ENCODE peak calls at places on chromosomes 7 and 10, in six cellular contexts. V, D, A, Y, K and O are unnamed samples.
A peak's percentile ranks its signal among the peaks of the same experiment; 100 is the strongest.

GRCh38 chr7:71272509-71273214 is 140.7 kb downstream of the GALNT17 start:
- DNase-seq in Y (no peak), D (no peak), V (no peak), A (no peak), K (no peak), O (no peak)

GRCh38 chr7:92404170-92404614 is 43.1 kb upstream of the GATAD1 start:
- DNase-seq in Y (no peak), K (no peak), D (no peak), V (no peak), A (no peak), O (no peak)

GRCh38 chr10:75106242-75106641 is 5.2 kb upstream of the SAMD8 start:
- DNase-seq in D (no peak), Y (no peak), K (no peak), V (no peak), A (no peak), O (no peak)

GRCh38 chr10:17290226-17290625 is 62.2 kb downstream of the VIM start:
- DNase-seq in V (peak; percentile 16), Y (peak; percentile 42), D (no peak), K (no peak), A (no peak), O (peak; percentile 57)

GRCh38 chr7:44665531-44666213 is 59.2 kb downstream of the OGDH start:
- DNase-seq in A (no peak), D (no peak), K (no peak), Y (peak; percentile 89), V (no peak), O (peak; percentile 16)

GRCh38 chr10:68955414-68955785 is 570 bp upstream of the DDX21 start:
- DNase-seq in D (peak; percentile 11), Y (no peak), K (no peak), V (no peak), A (no peak), O (no peak)

GRCh38 chr10:19922236-19922963 is 106.2 kb downstream of the PLXDC2 start:
- DNase-seq in A (no peak), Y (peak; percentile 87), V (no peak), K (no peak), D (peak; percentile 66), O (peak; percentile 85)

GRCh38 chr10:14971867-14972448 is 12.8 kb downstream of the MEIG1 start:
- DNase-seq in A (no peak), D (no peak), Y (no peak), K (peak; percentile 39), V (no peak), O (peak; percentile 42)

GRCh38 chr7:93279541-93279940 is 47.4 kb downstream of the VPS50 start:
- DNase-seq in Y (no peak), A (no peak), V (no peak), D (no peak), K (no peak), O (no peak)

GRCh38 chr7:4774804-4775280 is 581 bp upstream of the AP5Z1 start:
- DNase-seq in Y (peak; percentile 73), D (peak; percentile 54), V (peak; percentile 72), K (no peak), A (no peak), O (peak; percentile 64)

GRCh38 chr10:131269776-131270460 is 41.6 kb downstream of the TCERG1L start:
- DNase-seq in A (no peak), V (no peak), K (no peak), D (no peak), Y (no peak), O (no peak)

GRCh38 chr10:49733866-49734265 is 28.3 kb downstream of the OGDHL start:
- DNase-seq in D (no peak), Y (no peak), V (no peak), K (no peak), A (no peak), O (no peak)

GRCh38 chr10:114131094-114131493 is 42.9 kb downstream of the CCDC186 start:
- DNase-seq in D (no peak), K (no peak), A (no peak), V (no peak), Y (no peak), O (no peak)

GRCh38 chr7:77727936-77728701 is 31.9 kb downstream of the RSBN1L start:
- DNase-seq in A (no peak), K (peak; percentile 2), V (no peak), D (no peak), Y (peak; percentile 57), O (peak; percentile 61)

GRCh38 chr7:132255898-132256297 is 320.4 kb downstream of the PLXNA4 start:
- DNase-seq in D (peak; percentile 41), A (no peak), Y (peak; percentile 37), K (peak; percentile 70), V (no peak), O (peak; percentile 59)

GRCh38 chr10:73965890-73966768 is 31.8 kb upstream of the VCL start:
- DNase-seq in V (no peak), A (peak; percentile 80), K (peak; percentile 94), D (peak; percentile 50), Y (peak; percentile 96), O (peak; percentile 98)

GRCh38 chr10:97771055-97771811 is 566 bp downstream of the SFRP5 start:
- DNase-seq in A (no peak), Y (peak; percentile 51), D (no peak), V (peak; percentile 69), K (peak; percentile 64), O (no peak)

GRCh38 chr7:44111759-44112158 is 7.6 kb downstream of the AEBP1 start:
- DNase-seq in V (no peak), K (no peak), Y (no peak), D (no peak), A (no peak), O (no peak)

GRCh38 chr10:3000063-3000462 is 67.3 kb upstream of the PFKP start:
- DNase-seq in V (no peak), K (no peak), Y (no peak), A (no peak), D (no peak), O (no peak)

GRCh38 chr10:131650771-131651673 is 249.8 kb upstream of the PPP2R2D start:
- DNase-seq in D (no peak), A (no peak), K (no peak), Y (no peak), V (no peak), O (no peak)

GRCh38 chr10:116088985-116089384 is 184.0 kb downstream of the GFRA1 start:
- DNase-seq in K (no peak), D (no peak), Y (no peak), A (no peak), V (no peak), O (no peak)

GRCh38 chr10:86367339-86367951 is 850 bp upstream of the GRID1 start:
- DNase-seq in V (no peak), A (no peak), Y (no peak), K (peak; percentile 32), D (no peak), O (no peak)

GRCh38 chr7:135291809-135292253 is 58.2 kb downstream of the STRA8 start:
- DNase-seq in K (no peak), Y (peak; percentile 100), V (no peak), A (no peak), D (no peak), O (peak; percentile 80)

GRCh38 chr7:9242604-9243003 is 809.2 kb downstream of the NXPH1 start:
- DNase-seq in K (no peak), Y (no peak), A (no peak), D (no peak), V (no peak), O (no peak)

GRCh38 chr7:83301416-83301815 is 138.7 kb upstream of the PCLO start:
- DNase-seq in K (no peak), Y (peak; percentile 15), D (no peak), A (no peak), V (no peak), O (no peak)

GRCh38 chr7:96266580-96266979 is 55.3 kb downstream of the SLC25A13 start:
- DNase-seq in Y (no peak), D (no peak), A (no peak), K (no peak), V (no peak), O (no peak)

GRCh38 chr10:71312840-71313789 is 5.9 kb upstream of the SLC29A3 start:
- DNase-seq in V (no peak), D (peak; percentile 33), K (no peak), Y (no peak), A (peak; percentile 82), O (no peak)

GRCh38 chr10:80081801-80082750 is 3.6 kb downstream of the TMEM254 start:
- DNase-seq in D (no peak), V (no peak), A (no peak), Y (peak; percentile 86), K (no peak), O (peak; percentile 77)

GRCh38 chr10:103761075-103761920 is 94.1 kb downstream of the SH3PXD2A start:
- DNase-seq in D (no peak), A (no peak), V (no peak), K (no peak), Y (no peak), O (no peak)
- TF ChIP-seq CTCF in D (no peak), A (no peak), V (no peak), K (no peak), Y (no peak), O (no peak)

GRCh38 chr7:150966002-150966401 is 12.1 kb downstream of the KCNH2 start:
- DNase-seq in K (peak; percentile 80), A (no peak), Y (no peak), V (no peak), D (no peak), O (no peak)
- TF ChIP-seq CTCF in K (no peak), A (no peak), Y (peak; percentile 22), V (no peak), D (no peak), O (no peak)

DNA sequence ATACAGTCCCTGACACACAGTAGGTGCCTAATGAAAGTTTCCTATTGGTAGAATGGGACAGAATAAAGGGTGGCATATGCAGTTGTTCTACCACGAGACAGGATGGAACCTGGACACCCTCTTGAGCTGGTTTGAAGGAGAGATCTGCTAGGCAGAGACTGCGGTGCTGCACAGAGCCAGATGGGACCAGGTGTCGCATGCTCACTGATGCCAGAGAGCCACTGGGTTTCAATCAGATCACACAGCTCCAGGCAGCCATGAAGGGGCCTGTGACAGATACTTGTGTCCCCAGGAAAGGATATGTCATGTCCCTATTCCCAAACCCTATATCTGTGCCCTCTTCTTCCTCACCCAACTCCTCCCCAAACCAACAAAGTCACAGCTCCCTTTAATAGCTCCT is 235.7 kb downstream of the PRPF18 start:
- DNase-seq in Y (no peak), A (no peak), K (no peak), V (no peak), D (no peak), O (no peak)
- TF ChIP-seq CTCF in Y (no peak), A (no peak), K (no peak), V (no peak), D (no peak), O (no peak)

GRCh38 chr7:142012825-142013506 is 17.3 kb downstream of the MGAM start:
- DNase-seq in D (no peak), K (no peak), V (no peak), A (no peak), Y (peak; percentile 30), O (peak; percentile 45)
- TF ChIP-seq CTCF in D (no peak), K (no peak), V (no peak), A (no peak), Y (peak; percentile 49), O (no peak)

GRCh38 chr7:158325530-158326381 is 261.9 kb downstream of the PTPRN2 start:
- DNase-seq in K (peak; percentile 77), Y (peak; percentile 26), D (peak; percentile 39), A (no peak), V (no peak), O (peak; percentile 40)
- TF ChIP-seq CTCF in K (no peak), Y (peak; percentile 19), D (peak; percentile 40), A (peak; percentile 6), V (no peak), O (peak; percentile 11)